ENCODE peak calls at places on chromosomes 5 and 9, in six cellular contexts. One of them, this sample, is unnamed.

GRCh38 chr9:20831028-20831427 is 147.0 kb downstream of the FOCAD start:
- DNase-seq in H1: no peak
- DNase-seq in trophoblast cell: no peak
- DNase-seq in neuronal stem cell: no peak
- DNase-seq in IMR-90: no peak
- DNase-seq in H9: no peak
- DNase-seq in this sample: no peak

GRCh38 chr9:95807326-95807947 is 68.1 kb upstream of the ERCC6L2 start:
- DNase-seq in neuronal stem cell: no peak
- DNase-seq in IMR-90: peak; percentile 39
- DNase-seq in H9: no peak
- DNase-seq in H1: no peak
- DNase-seq in trophoblast cell: no peak
- DNase-seq in this sample: peak; percentile 95

GRCh38 chr5:72920690-72921089 is 35.2 kb upstream of the FCHO2 start:
- DNase-seq in H1: no peak
- DNase-seq in IMR-90: peak; percentile 55
- DNase-seq in H9: no peak
- DNase-seq in trophoblast cell: peak; percentile 66
- DNase-seq in neuronal stem cell: no peak
- DNase-seq in this sample: peak; percentile 16

GRCh38 chr9:27528278-27528885 is 1.2 kb downstream of the MOB3B start:
- DNase-seq in H9: peak; percentile 90
- DNase-seq in IMR-90: peak; percentile 21
- DNase-seq in H1: peak; percentile 63
- DNase-seq in neuronal stem cell: peak; percentile 69
- DNase-seq in trophoblast cell: peak; percentile 94
- DNase-seq in this sample: peak; percentile 67

GRCh38 chr9:32716955-32717354 is 66.4 kb upstream of the TMEM215 start:
- DNase-seq in neuronal stem cell: no peak
- DNase-seq in H9: no peak
- DNase-seq in trophoblast cell: no peak
- DNase-seq in IMR-90: no peak
- DNase-seq in H1: no peak
- DNase-seq in this sample: no peak

GRCh38 chr5:107665036-107665435 is 5.7 kb downstream of the EFNA5 start:
- DNase-seq in H1: no peak
- DNase-seq in trophoblast cell: no peak
- DNase-seq in IMR-90: no peak
- DNase-seq in neuronal stem cell: no peak
- DNase-seq in H9: no peak
- DNase-seq in this sample: no peak

GRCh38 chr5:169941542-169941941 is 38.8 kb downstream of the INSYN2B start:
- DNase-seq in trophoblast cell: no peak
- DNase-seq in H9: no peak
- DNase-seq in H1: no peak
- DNase-seq in IMR-90: no peak
- DNase-seq in neuronal stem cell: no peak
- DNase-seq in this sample: no peak

GRCh38 chr5:54390015-54390414 is 65.5 kb upstream of the HSPB3 start:
- DNase-seq in IMR-90: peak; percentile 97
- DNase-seq in H9: no peak
- DNase-seq in H1: no peak
- DNase-seq in trophoblast cell: no peak
- DNase-seq in neuronal stem cell: no peak
- DNase-seq in this sample: peak; percentile 55

GRCh38 chr5:43572357-43572756 is 15.5 kb upstream of the PAIP1 start:
- DNase-seq in trophoblast cell: no peak
- DNase-seq in H1: no peak
- DNase-seq in neuronal stem cell: no peak
- DNase-seq in IMR-90: no peak
- DNase-seq in H9: no peak
- DNase-seq in this sample: no peak

GRCh38 chr9:116998305-116998704 is 311.2 kb downstream of the TRIM32 start:
- DNase-seq in neuronal stem cell: peak; percentile 54
- DNase-seq in IMR-90: peak; percentile 37
- DNase-seq in H9: no peak
- DNase-seq in H1: no peak
- DNase-seq in trophoblast cell: peak; percentile 56
- DNase-seq in this sample: peak; percentile 55

GRCh38 chr5:138179277-138179857 is 455 bp downstream of the KIF20A start:
- DNase-seq in IMR-90: no peak
- DNase-seq in trophoblast cell: no peak
- DNase-seq in H9: peak; percentile 27
- DNase-seq in H1: no peak
- DNase-seq in neuronal stem cell: peak; percentile 9
- DNase-seq in this sample: no peak

GRCh38 chr9:133075925-133076324 is 14.1 kb downstream of the CEL start:
- DNase-seq in neuronal stem cell: no peak
- DNase-seq in H1: no peak
- DNase-seq in trophoblast cell: peak; percentile 46
- DNase-seq in IMR-90: peak; percentile 87
- DNase-seq in H9: no peak
- DNase-seq in this sample: peak; percentile 81

GRCh38 chr5:133844836-133845235 is 123.6 kb downstream of the C5orf15 start:
- DNase-seq in H9: peak; percentile 15
- DNase-seq in trophoblast cell: no peak
- DNase-seq in IMR-90: no peak
- DNase-seq in H1: no peak
- DNase-seq in neuronal stem cell: no peak
- DNase-seq in this sample: no peak

GRCh38 chr5:9898319-9898718 is 268.2 kb upstream of the TAS2R1 start:
- DNase-seq in IMR-90: peak; percentile 49
- DNase-seq in H9: peak; percentile 59
- DNase-seq in trophoblast cell: peak; percentile 7
- DNase-seq in neuronal stem cell: peak; percentile 15
- DNase-seq in H1: no peak
- DNase-seq in this sample: peak; percentile 41

GRCh38 chr5:31854625-31855526 is 215.9 kb downstream of the PDZD2 start:
- DNase-seq in neuronal stem cell: peak; percentile 69
- DNase-seq in H9: peak; percentile 73
- DNase-seq in H1: peak; percentile 23
- DNase-seq in IMR-90: no peak
- DNase-seq in trophoblast cell: peak; percentile 90
- DNase-seq in this sample: peak; percentile 40

GRCh38 chr5:15446552-15446951 is 53.4 kb upstream of the FBXL7 start:
- DNase-seq in H1: no peak
- DNase-seq in IMR-90: peak; percentile 33
- DNase-seq in neuronal stem cell: no peak
- DNase-seq in H9: no peak
- DNase-seq in trophoblast cell: peak; percentile 80
- DNase-seq in this sample: no peak

GRCh38 chr5:137072376-137073174 is 426.6 kb downstream of the SPOCK1 start:
- DNase-seq in H9: no peak
- DNase-seq in H1: no peak
- DNase-seq in neuronal stem cell: no peak
- DNase-seq in IMR-90: no peak
- DNase-seq in trophoblast cell: no peak
- DNase-seq in this sample: no peak

GRCh38 chr5:54990751-54991349 is 5.5 kb upstream of the ESM1 start:
- DNase-seq in neuronal stem cell: no peak
- DNase-seq in IMR-90: peak; percentile 84
- DNase-seq in H1: no peak
- DNase-seq in H9: no peak
- DNase-seq in trophoblast cell: peak; percentile 9
- DNase-seq in this sample: peak; percentile 33

GRCh38 chr5:8870349-8870748 is 675.5 kb downstream of the SEMA5A start:
- DNase-seq in H1: no peak
- DNase-seq in H9: no peak
- DNase-seq in IMR-90: no peak
- DNase-seq in neuronal stem cell: no peak
- DNase-seq in trophoblast cell: no peak
- DNase-seq in this sample: no peak

GRCh38 chr9:137720571-137721110 is 101.8 kb downstream of the EHMT1 start:
- DNase-seq in trophoblast cell: peak; percentile 13
- DNase-seq in H1: no peak
- DNase-seq in H9: no peak
- DNase-seq in neuronal stem cell: no peak
- DNase-seq in IMR-90: no peak
- DNase-seq in this sample: no peak

GRCh38 chr5:1445313-1445894 is at the start of gene SLC6A3:
- DNase-seq in neuronal stem cell: peak; percentile 67
- DNase-seq in H9: peak; percentile 91
- DNase-seq in trophoblast cell: no peak
- DNase-seq in H1: no peak
- DNase-seq in IMR-90: no peak
- DNase-seq in this sample: no peak

GRCh38 chr5:138641547-138642298 is 66.5 kb upstream of the HSPA9 start:
- DNase-seq in H9: peak; percentile 86
- DNase-seq in trophoblast cell: peak; percentile 93
- DNase-seq in H1: peak; percentile 34
- DNase-seq in IMR-90: peak; percentile 60
- DNase-seq in neuronal stem cell: peak; percentile 85
- DNase-seq in this sample: peak; percentile 69

GRCh38 chr5:102911973-102912372 is 156.9 kb downstream of the PAM start:
- DNase-seq in H9: no peak
- DNase-seq in trophoblast cell: no peak
- DNase-seq in IMR-90: peak; percentile 79
- DNase-seq in H1: no peak
- DNase-seq in neuronal stem cell: no peak
- DNase-seq in this sample: peak; percentile 39

DNA sequence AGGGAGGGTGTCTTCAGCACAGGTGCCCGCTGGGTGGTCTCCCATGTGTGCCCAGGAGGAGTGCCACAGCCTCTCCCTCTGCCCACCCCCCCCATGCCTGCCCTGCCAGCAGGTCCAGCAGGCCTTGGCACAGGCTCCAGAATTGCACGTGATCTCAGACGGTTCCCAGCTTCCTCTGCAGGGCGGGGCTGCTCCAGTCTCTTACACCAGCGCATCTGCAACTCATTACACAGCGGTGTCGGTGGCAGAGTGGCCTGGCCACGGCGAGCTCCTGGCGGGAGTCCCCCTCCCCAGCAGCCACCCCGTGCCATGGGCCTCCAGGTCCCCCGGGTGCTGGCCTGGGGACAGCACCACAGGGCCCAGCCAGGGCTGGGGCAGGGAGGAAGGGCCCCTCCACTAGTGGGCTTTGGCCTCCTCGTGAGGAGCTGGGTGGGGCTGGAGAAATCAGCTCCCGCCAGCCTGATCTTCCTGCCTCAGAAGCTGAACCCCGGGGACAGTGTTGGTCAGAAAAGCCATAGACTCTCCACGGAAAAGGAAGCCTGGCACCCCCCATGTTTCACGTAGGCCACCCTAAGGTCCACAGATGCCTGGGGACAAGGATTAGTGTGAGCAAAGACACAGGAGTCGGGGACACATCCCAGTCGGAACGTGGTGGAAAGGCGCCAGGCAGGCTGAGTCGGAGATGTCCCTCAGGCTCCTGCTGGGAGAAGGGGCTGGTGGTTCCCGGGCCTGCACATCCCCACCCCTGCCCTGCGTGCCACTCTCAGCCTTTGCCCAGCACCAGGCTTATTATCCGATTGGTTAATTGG is 40.2 kb downstream of the RXRA start:
- DNase-seq in H1: no peak
- DNase-seq in IMR-90: peak; percentile 83
- DNase-seq in H9: no peak
- DNase-seq in trophoblast cell: peak; percentile 59
- DNase-seq in neuronal stem cell: no peak
- DNase-seq in this sample: peak; percentile 43
- H3K27ac ChIP-seq in H1: no peak overlapping the region
- H3K27ac ChIP-seq in IMR-90: peak overlapping the region; percentile 28
- H3K27ac ChIP-seq in H9: no peak overlapping the region
- H3K27ac ChIP-seq in trophoblast cell: no peak overlapping the region
- H3K27ac ChIP-seq in neuronal stem cell: no peak overlapping the region
- H3K27ac ChIP-seq in this sample: no peak overlapping the region

DNA sequence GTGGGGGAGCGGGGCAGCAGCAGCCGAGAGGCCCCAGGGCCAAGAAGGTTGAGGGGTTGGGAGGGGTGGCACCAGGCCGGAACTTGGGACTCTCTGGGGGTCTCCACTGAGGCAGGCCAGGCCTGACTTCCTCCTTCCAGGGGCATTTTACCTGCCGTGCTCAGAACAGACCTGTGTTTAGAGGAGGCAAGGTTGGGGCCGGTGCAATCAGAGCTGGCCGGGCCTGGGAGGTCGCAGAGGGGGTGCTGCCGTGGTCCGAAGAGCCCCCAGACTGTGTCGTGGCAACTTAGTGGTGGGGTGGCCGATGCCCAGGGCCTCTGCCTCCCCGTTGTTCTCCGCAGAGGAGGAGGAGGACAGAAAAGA is 21.8 kb downstream of the GLT6D1 start:
- DNase-seq in trophoblast cell: no peak
- DNase-seq in neuronal stem cell: no peak
- DNase-seq in H9: no peak
- DNase-seq in IMR-90: no peak
- DNase-seq in H1: no peak
- DNase-seq in this sample: no peak
- H4K91ac ChIP-seq in trophoblast cell: no peak overlapping the region
- H4K91ac ChIP-seq in neuronal stem cell: no peak overlapping the region
- H4K91ac ChIP-seq in H9: no peak overlapping the region
- H4K91ac ChIP-seq in IMR-90: no peak overlapping the region
- H4K91ac ChIP-seq in H1: no peak overlapping the region
- H4K91ac ChIP-seq in this sample: no peak overlapping the region

GRCh38 chr9:77648458-77649108 is 461 bp upstream of the GNA14 start:
- DNase-seq in neuronal stem cell: peak; percentile 14
- DNase-seq in IMR-90: no peak
- DNase-seq in H9: peak; percentile 76
- DNase-seq in trophoblast cell: peak; percentile 32
- DNase-seq in H1: no peak
- DNase-seq in this sample: peak; percentile 26
- H3K27ac ChIP-seq in neuronal stem cell: no peak overlapping the region
- H3K27ac ChIP-seq in IMR-90: no peak overlapping the region
- H3K27ac ChIP-seq in H9: no peak overlapping the region
- H3K27ac ChIP-seq in trophoblast cell: no peak overlapping the region
- H3K27ac ChIP-seq in H1: no peak overlapping the region
- H3K27ac ChIP-seq in this sample: no peak overlapping the region

GRCh38 chr5:135868681-135869080 is 27.0 kb downstream of the IL9 start:
- DNase-seq in H9: no peak
- DNase-seq in neuronal stem cell: no peak
- DNase-seq in IMR-90: no peak
- DNase-seq in trophoblast cell: no peak
- DNase-seq in H1: no peak
- DNase-seq in this sample: no peak

GRCh38 chr5:135867599-135867998 is 28.0 kb downstream of the IL9 start:
- DNase-seq in trophoblast cell: no peak
- DNase-seq in H1: no peak
- DNase-seq in neuronal stem cell: no peak
- DNase-seq in H9: no peak
- DNase-seq in IMR-90: no peak
- DNase-seq in this sample: no peak

GRCh38 chr5:135869151-135869737 is 26.4 kb downstream of the IL9 start:
- DNase-seq in IMR-90: no peak
- DNase-seq in H9: no peak
- DNase-seq in neuronal stem cell: no peak
- DNase-seq in trophoblast cell: no peak
- DNase-seq in H1: no peak
- DNase-seq in this sample: no peak

GRCh38 chr5:135864503-135865443 is 30.3 kb downstream of the SLC25A48 start:
- DNase-seq in H1: no peak
- DNase-seq in H9: no peak
- DNase-seq in IMR-90: no peak
- DNase-seq in trophoblast cell: no peak
- DNase-seq in neuronal stem cell: no peak
- DNase-seq in this sample: no peak

GRCh38 chr5:135866044-135866443 is 29.6 kb downstream of the IL9 start:
- DNase-seq in trophoblast cell: no peak
- DNase-seq in neuronal stem cell: no peak
- DNase-seq in H1: no peak
- DNase-seq in IMR-90: no peak
- DNase-seq in H9: no peak
- DNase-seq in this sample: no peak
- H4K91ac ChIP-seq in trophoblast cell: no peak overlapping the region
- H4K91ac ChIP-seq in neuronal stem cell: no peak overlapping the region
- H4K91ac ChIP-seq in H1: no peak overlapping the region
- H4K91ac ChIP-seq in IMR-90: no peak overlapping the region
- H4K91ac ChIP-seq in H9: no peak overlapping the region
- H4K91ac ChIP-seq in this sample: no peak overlapping the region